ENCODE peak calls at places on chromosomes 5 and 9, in eight cellular contexts. V is Caki2; K is activated naive CD4-positive, alpha-beta T cell treated with Interleukin-2 at 50 U/mL for 16 hours; E is Kasumi-1; O is CD8-positive, alpha-beta T cell; R is neural progenitor cell; U is kidney glomerular epithelial cell; X is SK-MEL-5. T is an unnamed sample.

GRCh38 chr5:154829589-154830218 is 20.7 kb downstream of the FAXDC2 start:
- DNase-seq in V (peak), K (peak), E (no peak), O (peak), R (no peak), U (peak), X (no peak), T (peak)

GRCh38 chr9:132995121-132995420 is 16.6 kb downstream of the GFI1B start:
- DNase-seq in V (no peak), K (no peak), E (no peak), O (no peak), R (no peak), U (no peak), X (no peak), T (no peak)

GRCh38 chr5:92659246-92659645 is 921.8 kb downstream of the NR2F1-AS1 start:
- DNase-seq in V (no peak), K (no peak), E (no peak), O (no peak), R (no peak), U (no peak), X (no peak), T (no peak)

GRCh38 chr9:12798066-12798770 is 23.4 kb downstream of the LURAP1L start:
- DNase-seq in V (no peak), K (no peak), E (no peak), O (no peak), R (no peak), U (peak), X (no peak), T (peak)

GRCh38 chr5:80193421-80193820 is 62.4 kb downstream of the SERINC5 start:
- DNase-seq in V (no peak), K (no peak), E (no peak), O (no peak), R (peak), U (no peak), X (no peak), T (no peak)

GRCh38 chr9:136268318-136268717 is 22.7 kb upstream of the QSOX2 start:
- DNase-seq in V (no peak), K (no peak), E (no peak), O (no peak), R (peak), U (no peak), X (no peak), T (no peak)

GRCh38 chr5:159886312-159886711 is 30.0 kb upstream of the ADRA1B start:
- DNase-seq in V (no peak), K (no peak), E (no peak), O (no peak), R (no peak), U (no peak), X (no peak), T (no peak)

GRCh38 chr5:32254987-32255900 is 57.5 kb downstream of the MTMR12 start:
- DNase-seq in V (no peak), K (no peak), E (no peak), O (no peak), R (no peak), U (no peak), X (no peak), T (no peak)

GRCh38 chr5:38468202-38468656 is 88.2 kb downstream of the LIFR start:
- DNase-seq in V (no peak), K (no peak), E (no peak), O (no peak), R (no peak), U (peak), X (no peak), T (peak)

GRCh38 chr5:133744909-133745308 is 132.6 kb upstream of the FSTL4 start:
- DNase-seq in V (no peak), K (no peak), E (no peak), O (no peak), R (no peak), U (no peak), X (no peak), T (no peak)